ENCODE peak calls at places on chromosomes 3 and 15, in nine cellular contexts. N, B, L, T, W, X, Z, F and I are unnamed samples.

GRCh38 chr3:113634782-113635474 is 61.5 kb downstream of the USF3 start:
- DNase-seq in L (no peak), T (no peak), W (no peak), X (no peak), N (no peak), Z (no peak), F (no peak), B (no peak), I (no peak)

GRCh38 chr3:46930176-46930944 is 46.2 kb downstream of the CCDC12 start:
- DNase-seq in X (no peak), L (peak), B (no peak), W (no peak), T (no peak), N (no peak), F (no peak), Z (no peak), I (peak)

GRCh38 chr3:51982352-51982837 is 940 bp upstream of the ACY1 start:
- DNase-seq in B (no peak), N (no peak), X (no peak), W (no peak), T (peak), L (peak), F (peak), Z (no peak), I (no peak)

GRCh38 chr15:59280855-59281254 is 74.2 kb downstream of the LDHAL6B start:
- DNase-seq in X (no peak), T (no peak), N (no peak), F (no peak), Z (no peak), L (no peak), B (no peak), W (no peak), I (no peak)

GRCh38 chr3:149465351-149465883 is 9.1 kb upstream of the TM4SF4 start:
- DNase-seq in X (no peak), W (no peak), L (no peak), N (no peak), F (no peak), Z (no peak), B (no peak), T (no peak), I (no peak)

GRCh38 chr3:98359993-98360675 is 6.5 kb downstream of the OR5K4 start:
- DNase-seq in N (no peak), X (no peak), T (no peak), W (no peak), Z (no peak), L (peak), B (no peak), F (peak), I (no peak)

GRCh38 chr15:40594429-40594836 is 384 bp downstream of the KNL1 start:
- DNase-seq in L (peak), W (no peak), F (peak), T (peak), N (no peak), X (peak), Z (no peak), B (peak), I (peak)

GRCh38 chr3:105904683-105905320 is 36.0 kb upstream of the CBLB start:
- DNase-seq in F (no peak), W (no peak), X (peak), B (no peak), T (no peak), Z (no peak), L (no peak), N (no peak), I (no peak)

GRCh38 chr15:70133296-70133695 is 35.6 kb upstream of the TLE3 start:
- DNase-seq in X (no peak), N (no peak), F (no peak), W (no peak), Z (no peak), B (no peak), T (no peak), L (no peak), I (no peak)

GRCh38 chr3:130748981-130749380 is 2.4 kb upstream of the PIK3R4 start:
- DNase-seq in Z (no peak), W (no peak), L (no peak), F (no peak), X (peak), T (no peak), N (no peak), B (no peak), I (no peak)

GRCh38 chr3:10395671-10396070 is 74.8 kb upstream of the SEC13 start:
- DNase-seq in Z (no peak), B (no peak), F (no peak), W (no peak), N (no peak), X (no peak), T (no peak), L (no peak), I (no peak)

GRCh38 chr3:171640520-171641412 is 169.5 kb downstream of the PLD1 start:
- DNase-seq in N (no peak), Z (no peak), B (peak), W (no peak), X (peak), T (no peak), F (peak), L (no peak), I (no peak)

GRCh38 chr3:16761576-16761975 is 123.2 kb upstream of the PLCL2 start:
- DNase-seq in N (no peak), B (no peak), F (no peak), T (no peak), W (no peak), L (no peak), Z (no peak), X (peak), I (no peak)

DNA sequence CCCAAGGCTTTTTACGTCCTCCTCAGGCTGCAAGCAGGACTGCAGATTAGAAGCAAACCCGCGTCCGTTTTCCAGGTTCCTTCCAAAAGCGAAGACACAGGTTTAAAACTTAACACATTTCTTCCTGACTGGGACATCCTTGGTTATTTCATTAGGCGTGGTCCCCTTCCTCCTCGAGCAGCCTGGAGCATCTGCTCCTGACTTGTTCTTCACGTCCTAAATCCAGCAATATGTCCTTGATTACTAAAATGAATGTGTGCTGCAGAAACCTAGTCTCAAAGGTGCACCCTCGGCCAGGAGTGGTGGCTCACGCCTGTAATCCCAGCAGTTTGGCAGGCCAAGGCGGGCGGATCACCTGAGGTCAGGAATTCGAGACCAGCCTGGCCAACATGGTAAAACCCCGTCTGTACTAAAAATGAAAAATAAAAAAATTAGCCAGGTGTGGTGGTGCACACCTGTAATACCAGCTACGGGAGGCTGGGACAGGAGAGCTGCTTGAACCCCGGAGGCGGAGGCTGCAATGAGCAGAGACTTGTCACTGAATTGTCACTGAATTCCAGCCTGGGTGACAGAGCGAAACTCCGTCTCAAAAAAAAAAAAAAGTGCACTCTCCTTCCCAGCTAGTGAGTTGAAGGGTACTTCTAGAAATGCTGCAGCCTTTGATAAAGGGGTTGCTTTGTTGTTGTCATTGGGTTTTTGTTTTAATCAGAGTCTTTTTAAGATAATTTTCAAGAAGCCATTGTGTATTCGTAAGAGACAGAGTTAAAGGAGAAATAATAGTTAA is 853 bp upstream of the LRIG1 start:
- DNase-seq in B (no peak), N (no peak), Z (no peak), F (no peak), L (no peak), T (peak), X (no peak), W (no peak), I (no peak)
- TF ChIP-seq CTCF in B (no peak), N (peak), Z (no peak), F (peak), L (no peak), T (no peak), X (peak), W (peak), I (no peak)

DNA sequence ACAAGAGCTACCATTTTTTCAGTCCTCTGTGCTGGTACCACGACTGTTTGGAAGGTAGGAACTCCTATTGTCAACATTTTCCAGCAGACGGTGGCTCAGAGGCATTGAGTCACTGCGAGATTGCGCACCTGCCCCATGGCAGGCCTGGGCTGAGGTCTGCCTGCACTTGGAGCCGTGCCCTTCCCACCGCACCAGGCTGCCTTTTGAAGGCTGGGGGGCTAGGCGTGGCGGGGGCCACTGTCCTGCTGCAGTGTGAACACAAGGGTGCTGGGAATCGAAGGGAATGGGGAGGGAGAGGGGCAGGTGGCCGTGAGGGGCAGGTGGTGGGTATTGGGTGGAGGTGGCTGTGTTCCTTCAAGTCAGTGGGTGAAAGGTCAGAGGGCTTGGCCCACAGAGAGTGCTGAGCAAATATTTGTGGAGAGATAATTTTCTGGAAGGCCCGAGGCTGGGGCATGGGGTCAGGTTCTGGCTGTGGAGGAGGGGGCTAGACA is 16.3 kb downstream of the SNX33 start:
- DNase-seq in N (no peak), W (no peak), Z (no peak), B (no peak), T (peak), X (no peak), F (no peak), L (no peak), I (no peak)
- H3K27ac ChIP-seq in N (peak), W (peak), Z (peak), B (no peak), T (peak), X (no peak), F (no peak), L (no peak), I (no peak)

DNA sequence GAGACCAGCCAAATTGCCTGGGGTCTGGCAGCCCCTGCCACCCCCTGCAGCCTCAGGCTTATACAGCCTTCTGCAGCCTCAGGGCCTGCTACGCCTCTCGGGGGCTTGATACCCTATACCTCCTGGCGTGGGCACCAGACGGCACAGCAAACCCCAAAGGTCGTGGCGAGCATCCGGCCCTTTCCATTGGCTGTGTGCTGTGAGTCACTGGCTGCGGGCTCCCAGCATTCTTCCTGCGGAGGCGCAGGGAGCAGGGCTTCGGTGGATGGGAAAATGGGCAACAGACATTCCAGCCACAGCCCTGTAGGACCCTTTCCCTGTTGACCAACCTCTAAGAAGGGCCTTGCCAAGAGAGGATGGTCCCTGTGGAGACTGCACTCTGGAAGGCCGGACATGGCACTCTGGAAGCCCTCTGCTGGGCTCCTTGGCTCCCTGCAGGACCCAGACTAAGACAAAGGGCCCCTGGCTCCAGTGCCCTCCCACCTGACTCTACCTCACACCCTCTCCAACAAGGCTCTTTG is 59.6 kb downstream of the ITGA11 start:
- DNase-seq in B (no peak), N (no peak), F (peak), L (no peak), W (no peak), T (no peak), Z (peak), X (peak), I (no peak)
- TF ChIP-seq CTCF in B (peak), N (peak), F (peak), L (no peak), W (peak), T (peak), Z (no peak), X (peak), I (peak)

GRCh38 chr15:74400915-74401757 is 32.6 kb downstream of the SEMA7A start:
- DNase-seq in L (no peak), W (no peak), B (no peak), Z (no peak), N (no peak), F (no peak), X (peak), T (no peak), I (no peak)
- H3K27ac ChIP-seq in L (no peak), W (no peak), B (no peak), Z (no peak), N (no peak), F (no peak), X (no peak), T (no peak), I (no peak)

GRCh38 chr3:195558602-195559001 is 15.5 kb upstream of the PPP1R2 start:
- DNase-seq in Z (no peak), N (no peak), F (peak), W (no peak), B (no peak), L (peak), T (no peak), X (no peak), I (peak)

GRCh38 chr3:195555110-195555509 is 12.0 kb upstream of the PPP1R2 start:
- DNase-seq in B (no peak), W (no peak), X (no peak), N (no peak), F (peak), L (no peak), Z (no peak), T (no peak), I (no peak)

GRCh38 chr3:195557327-195557726 is 14.2 kb upstream of the PPP1R2 start:
- DNase-seq in L (no peak), N (no peak), W (no peak), F (no peak), Z (no peak), X (no peak), T (no peak), B (no peak), I (no peak)

GRCh38 chr3:195554458-195554857 is 11.3 kb upstream of the PPP1R2 start:
- DNase-seq in F (no peak), Z (no peak), L (no peak), B (no peak), W (no peak), T (no peak), N (no peak), X (no peak), I (no peak)

DNA sequence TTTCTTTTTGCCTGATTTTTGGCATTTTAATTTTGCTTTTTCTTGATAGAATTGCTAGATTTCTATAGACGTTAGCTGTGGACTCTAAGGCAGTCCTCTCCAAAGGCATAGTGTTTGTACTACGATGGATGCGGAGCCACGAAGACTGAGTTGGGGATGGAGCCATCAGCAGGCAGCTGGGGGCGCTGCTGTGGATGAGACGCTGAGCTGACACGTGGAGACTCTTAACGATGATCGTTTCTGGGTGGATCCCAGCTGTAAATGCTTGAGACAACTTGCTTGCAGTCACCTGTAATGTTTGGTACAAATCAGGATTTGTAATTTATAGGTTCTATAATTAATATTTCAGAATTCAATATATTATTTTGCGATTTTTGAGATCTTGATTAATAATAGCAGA is 13.3 kb upstream of the PPP1R2 start:
- DNase-seq in B (no peak), N (no peak), F (peak), W (no peak), Z (no peak), X (no peak), T (no peak), L (no peak), I (no peak)
- TF ChIP-seq CTCF in B (peak), N (no peak), F (peak), W (no peak), Z (no peak), X (peak), T (no peak), L (no peak), I (peak)

GRCh38 chr3:122787872-122788271 is 5.8 kb downstream of the HSPBAP1 start:
- DNase-seq in B (no peak), T (no peak), N (no peak), Z (no peak), X (no peak), L (no peak), W (no peak), F (no peak), I (no peak)
- H3K27ac ChIP-seq in B (no peak), T (no peak), N (no peak), Z (no peak), X (no peak), L (peak), W (no peak), F (no peak), I (peak)

DNA sequence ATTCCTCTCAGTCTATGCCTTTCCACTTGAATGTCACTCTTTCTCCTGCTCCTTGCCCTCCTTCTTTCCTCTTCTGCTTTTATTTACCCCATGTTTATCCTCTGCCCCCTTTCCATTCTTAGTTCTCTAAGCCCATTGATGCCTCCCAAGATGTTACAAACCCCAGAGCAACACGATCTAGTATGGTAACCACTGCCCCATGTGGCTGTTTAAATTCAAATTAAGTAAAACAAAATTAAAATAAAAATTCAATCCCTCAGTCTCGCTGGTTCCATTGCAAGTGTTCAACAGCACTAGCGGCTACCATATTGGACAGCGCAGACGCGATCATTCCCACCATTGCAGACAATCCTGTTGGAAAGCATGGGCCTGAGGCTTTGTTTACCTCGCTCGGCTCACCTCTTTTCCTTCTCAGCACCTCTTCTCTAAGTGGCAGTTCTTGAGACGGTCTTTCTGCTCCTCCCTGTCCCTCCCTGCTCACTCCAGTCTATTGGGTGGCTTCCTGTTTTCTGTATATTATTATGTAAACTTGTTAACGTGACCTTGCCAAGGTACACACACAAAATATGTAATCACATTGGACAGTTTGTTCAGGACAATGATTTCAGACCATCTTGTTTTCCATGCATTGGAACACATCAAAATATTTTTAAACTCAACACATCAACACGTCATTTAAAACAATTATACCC is 21.8 kb upstream of the CA12 start:
- DNase-seq in N (no peak), L (no peak), B (no peak), W (no peak), F (no peak), X (no peak), T (no peak), Z (no peak), I (no peak)
- TF ChIP-seq CTCF in N (no peak), L (no peak), B (no peak), W (no peak), F (no peak), X (no peak), T (no peak), Z (no peak), I (no peak)

DNA sequence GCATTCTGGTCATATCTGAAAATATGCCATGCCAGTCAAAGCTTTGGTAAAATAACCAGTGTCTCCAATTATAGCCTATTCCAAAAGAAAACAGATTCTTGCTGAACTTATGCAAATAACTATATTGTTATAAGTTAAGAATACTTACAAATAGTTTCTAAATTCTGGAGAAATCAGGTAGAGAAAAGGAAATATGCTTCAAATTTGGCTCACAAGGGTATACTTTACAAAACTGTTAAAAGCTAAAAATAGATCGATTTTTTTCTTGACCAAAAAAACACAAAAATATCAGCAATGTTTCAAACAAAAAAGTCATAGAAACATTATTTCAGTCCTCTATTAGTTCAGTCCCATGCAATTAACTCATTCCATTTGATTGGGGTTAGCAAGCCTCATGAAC is 23.7 kb downstream of the SETMAR start:
- DNase-seq in Z (no peak), N (no peak), X (no peak), L (no peak), B (no peak), T (no peak), W (no peak), F (no peak), I (no peak)
- H3K27ac ChIP-seq in Z (no peak), N (no peak), X (no peak), L (no peak), B (no peak), T (no peak), W (no peak), F (no peak), I (no peak)

GRCh38 chr3:71144525-71145253 is 438.8 kb downstream of the FOXP1 start:
- DNase-seq in T (no peak), L (no peak), B (no peak), Z (no peak), X (peak), W (no peak), F (no peak), N (no peak), I (no peak)

GRCh38 chr3:71145954-71146353 is 437.6 kb downstream of the FOXP1 start:
- DNase-seq in T (no peak), B (no peak), F (no peak), Z (no peak), X (no peak), N (no peak), L (no peak), W (no peak), I (no peak)

GRCh38 chr3:71143493-71143892 is 440.0 kb downstream of the FOXP1 start:
- DNase-seq in T (no peak), W (no peak), L (no peak), F (no peak), B (no peak), Z (no peak), X (no peak), N (no peak), I (no peak)

GRCh38 chr3:71148455-71149060 is 435.0 kb downstream of the FOXP1 start:
- DNase-seq in T (no peak), L (no peak), X (no peak), N (no peak), B (no peak), F (no peak), Z (no peak), W (no peak), I (no peak)

GRCh38 chr3:71146673-71147072 is 436.9 kb downstream of the FOXP1 start:
- DNase-seq in T (no peak), L (no peak), B (no peak), Z (no peak), X (no peak), W (no peak), N (no peak), F (peak), I (no peak)
- TF ChIP-seq CTCF in T (no peak), L (no peak), B (no peak), Z (no peak), X (no peak), W (no peak), N (no peak), F (no peak), I (no peak)

GRCh38 chr15:90234519-90234988 is 545 bp downstream of the GDPGP1 start:
- DNase-seq in L (no peak), F (no peak), B (no peak), X (peak), W (no peak), N (no peak), Z (no peak), T (peak), I (no peak)
- H3K27ac ChIP-seq in L (peak), F (no peak), B (peak), X (peak), W (peak), N (peak), Z (peak), T (peak), I (peak)